ENCODE peak calls at places on chromosomes 7 and 10, in five cellular contexts. One of them, this sample, is unnamed.

GRCh38 chr7:18337023-18337422 is 158.5 kb upstream of the HDAC9 start:
- DNase-seq in tibial nerve: no peak
- DNase-seq in neural progenitor cell: no peak
- DNase-seq in prostate gland: no peak
- DNase-seq in body of pancreas: no peak
- DNase-seq in this sample: no peak

GRCh38 chr7:37942934-37943610 is 22.6 kb downstream of the EPDR1 start:
- DNase-seq in prostate gland: no peak
- DNase-seq in body of pancreas: peak; percentile 93
- DNase-seq in tibial nerve: peak; percentile 55
- DNase-seq in neural progenitor cell: peak; percentile 54
- DNase-seq in this sample: peak; percentile 21

GRCh38 chr10:101672536-101672935 is 22.4 kb downstream of the FBXW4 start:
- DNase-seq in prostate gland: no peak
- DNase-seq in tibial nerve: no peak
- DNase-seq in neural progenitor cell: no peak
- DNase-seq in body of pancreas: no peak
- DNase-seq in this sample: no peak

GRCh38 chr7:111560773-111561658 is 1.3 kb downstream of the IMMP2L start:
- DNase-seq in neural progenitor cell: peak; percentile 10
- DNase-seq in body of pancreas: no peak
- DNase-seq in tibial nerve: peak; percentile 34
- DNase-seq in prostate gland: no peak
- DNase-seq in this sample: no peak

GRCh38 chr10:95333997-95334792 is 43.4 kb upstream of the PDLIM1 start:
- DNase-seq in body of pancreas: no peak
- DNase-seq in prostate gland: peak; percentile 28
- DNase-seq in tibial nerve: peak; percentile 46
- DNase-seq in neural progenitor cell: no peak
- DNase-seq in this sample: no peak

GRCh38 chr10:74541375-74541774 is 285.0 kb upstream of the KAT6B start:
- DNase-seq in body of pancreas: no peak
- DNase-seq in neural progenitor cell: no peak
- DNase-seq in prostate gland: no peak
- DNase-seq in tibial nerve: no peak
- DNase-seq in this sample: no peak

GRCh38 chr10:43255644-43256431 is 11.0 kb downstream of the RASGEF1A start:
- DNase-seq in tibial nerve: no peak
- DNase-seq in body of pancreas: no peak
- DNase-seq in neural progenitor cell: peak; percentile 71
- DNase-seq in prostate gland: no peak
- DNase-seq in this sample: peak; percentile 37

GRCh38 chr10:36256905-36257304 is 614.8 kb upstream of the FZD8 start:
- DNase-seq in tibial nerve: no peak
- DNase-seq in prostate gland: no peak
- DNase-seq in body of pancreas: no peak
- DNase-seq in neural progenitor cell: no peak
- DNase-seq in this sample: no peak

GRCh38 chr10:70163448-70163847 is 6.9 kb downstream of the SAR1A start:
- DNase-seq in body of pancreas: no peak
- DNase-seq in tibial nerve: no peak
- DNase-seq in prostate gland: no peak
- DNase-seq in neural progenitor cell: no peak
- DNase-seq in this sample: no peak

GRCh38 chr10:34581871-34582532 is 233.1 kb downstream of the PARD3 start:
- DNase-seq in prostate gland: no peak
- DNase-seq in tibial nerve: no peak
- DNase-seq in body of pancreas: no peak
- DNase-seq in neural progenitor cell: no peak
- DNase-seq in this sample: no peak

GRCh38 chr10:61897671-61898434 is 3.6 kb upstream of the ARID5B start:
- DNase-seq in neural progenitor cell: peak; percentile 62
- DNase-seq in tibial nerve: peak; percentile 48
- DNase-seq in body of pancreas: peak; percentile 58
- DNase-seq in prostate gland: no peak
- DNase-seq in this sample: peak; percentile 24

GRCh38 chr10:1372212-1372611 is 316.0 kb downstream of the WDR37 start:
- DNase-seq in neural progenitor cell: no peak
- DNase-seq in tibial nerve: no peak
- DNase-seq in prostate gland: no peak
- DNase-seq in body of pancreas: no peak
- DNase-seq in this sample: no peak

GRCh38 chr10:60611291-60611747 is 167.0 kb upstream of the CDK1 start:
- DNase-seq in tibial nerve: no peak
- DNase-seq in neural progenitor cell: no peak
- DNase-seq in prostate gland: no peak
- DNase-seq in body of pancreas: no peak
- DNase-seq in this sample: peak; percentile 2

GRCh38 chr10:116237260-116237659 is 35.7 kb downstream of the GFRA1 start:
- DNase-seq in body of pancreas: no peak
- DNase-seq in prostate gland: peak; percentile 18
- DNase-seq in tibial nerve: no peak
- DNase-seq in neural progenitor cell: no peak
- DNase-seq in this sample: no peak

GRCh38 chr7:3968234-3968633 is 667.2 kb downstream of the SDK1 start:
- DNase-seq in neural progenitor cell: no peak
- DNase-seq in tibial nerve: no peak
- DNase-seq in body of pancreas: no peak
- DNase-seq in prostate gland: no peak
- DNase-seq in this sample: no peak

GRCh38 chr7:114466911-114467310 is 52.3 kb downstream of the FOXP2 start:
- DNase-seq in tibial nerve: no peak
- DNase-seq in prostate gland: no peak
- DNase-seq in body of pancreas: no peak
- DNase-seq in neural progenitor cell: no peak
- DNase-seq in this sample: no peak

GRCh38 chr7:16114633-16115032 is 306.7 kb downstream of the CRPPA start:
- DNase-seq in prostate gland: no peak
- DNase-seq in neural progenitor cell: no peak
- DNase-seq in body of pancreas: no peak
- DNase-seq in tibial nerve: no peak
- DNase-seq in this sample: no peak

GRCh38 chr7:38796636-38797501 is 112.1 kb downstream of the VPS41 start:
- DNase-seq in prostate gland: peak; percentile 43
- DNase-seq in body of pancreas: peak; percentile 70
- DNase-seq in neural progenitor cell: peak; percentile 62
- DNase-seq in tibial nerve: peak; percentile 73
- DNase-seq in this sample: peak; percentile 66

GRCh38 chr10:97932932-97933530 is 83.4 kb downstream of the GOLGA7B start:
- DNase-seq in body of pancreas: no peak
- DNase-seq in neural progenitor cell: no peak
- DNase-seq in tibial nerve: no peak
- DNase-seq in prostate gland: no peak
- DNase-seq in this sample: no peak

GRCh38 chr7:72265505-72265904 is 146.6 kb downstream of the CALN1 start:
- DNase-seq in prostate gland: no peak
- DNase-seq in neural progenitor cell: no peak
- DNase-seq in tibial nerve: no peak
- DNase-seq in body of pancreas: no peak
- DNase-seq in this sample: no peak

GRCh38 chr7:117596134-117596533 is 116.3 kb downstream of the CFTR start:
- DNase-seq in tibial nerve: no peak
- DNase-seq in prostate gland: no peak
- DNase-seq in body of pancreas: no peak
- DNase-seq in neural progenitor cell: no peak
- DNase-seq in this sample: no peak

GRCh38 chr10:13633689-13634088 is 46.9 kb downstream of the PRPF18 start:
- DNase-seq in body of pancreas: no peak
- DNase-seq in tibial nerve: peak; percentile 70
- DNase-seq in prostate gland: no peak
- DNase-seq in neural progenitor cell: peak; percentile 55
- DNase-seq in this sample: no peak

GRCh38 chr7:116547347-116547746 is 22.5 kb downstream of the CAV1 start:
- DNase-seq in tibial nerve: no peak
- DNase-seq in neural progenitor cell: no peak
- DNase-seq in prostate gland: no peak
- DNase-seq in body of pancreas: no peak
- DNase-seq in this sample: no peak

GRCh38 chr10:51422311-51423120 is 276.9 kb downstream of the CSTF2T start:
- DNase-seq in neural progenitor cell: peak; percentile 66
- DNase-seq in tibial nerve: peak; percentile 84
- DNase-seq in body of pancreas: peak; percentile 72
- DNase-seq in prostate gland: peak; percentile 33
- DNase-seq in this sample: peak; percentile 54

GRCh38 chr10:112872728-112873127 is 77.3 kb upstream of the TCF7L2 start:
- DNase-seq in body of pancreas: no peak
- DNase-seq in neural progenitor cell: no peak
- DNase-seq in tibial nerve: no peak
- DNase-seq in prostate gland: no peak
- DNase-seq in this sample: no peak
- TF ChIP-seq CTCF in body of pancreas: no peak
- TF ChIP-seq CTCF in neural progenitor cell: peak; percentile 28
- TF ChIP-seq CTCF in tibial nerve: no peak
- TF ChIP-seq CTCF in prostate gland: no peak
- TF ChIP-seq CTCF in this sample: no peak

GRCh38 chr7:10216462-10216861 is 757.2 kb upstream of the PHF14 start:
- DNase-seq in prostate gland: no peak
- DNase-seq in tibial nerve: no peak
- DNase-seq in neural progenitor cell: no peak
- DNase-seq in body of pancreas: no peak
- DNase-seq in this sample: no peak

GRCh38 chr7:10212664-10213063 is 761.0 kb upstream of the PHF14 start:
- DNase-seq in body of pancreas: no peak
- DNase-seq in neural progenitor cell: no peak
- DNase-seq in tibial nerve: no peak
- DNase-seq in prostate gland: no peak
- DNase-seq in this sample: no peak

GRCh38 chr7:10210000-10210399 is 763.7 kb upstream of the PHF14 start:
- DNase-seq in tibial nerve: no peak
- DNase-seq in neural progenitor cell: no peak
- DNase-seq in body of pancreas: no peak
- DNase-seq in prostate gland: no peak
- DNase-seq in this sample: no peak

DNA sequence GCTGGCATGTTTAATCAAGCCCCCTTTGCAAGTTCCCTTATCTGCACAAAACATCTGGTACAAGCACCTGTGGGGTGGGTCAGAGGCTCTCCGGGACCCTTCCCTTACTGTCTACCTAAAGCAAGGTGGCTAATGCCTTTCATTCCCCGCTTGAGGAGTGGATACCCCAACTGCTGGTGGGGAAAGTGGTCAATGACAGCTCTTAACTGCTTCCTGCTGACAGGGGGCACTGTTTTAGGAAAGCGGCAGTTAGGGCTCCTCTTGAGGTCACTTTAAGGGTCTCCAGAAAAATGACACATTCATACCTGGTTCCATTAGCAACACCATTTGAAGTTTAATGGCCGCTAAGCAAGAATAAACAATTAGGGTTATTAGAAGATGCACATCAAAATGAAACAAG is 761.8 kb upstream of the PHF14 start:
- DNase-seq in neural progenitor cell: no peak
- DNase-seq in tibial nerve: no peak
- DNase-seq in prostate gland: no peak
- DNase-seq in body of pancreas: no peak
- DNase-seq in this sample: no peak
- TF ChIP-seq CTCF in neural progenitor cell: no peak
- TF ChIP-seq CTCF in tibial nerve: no peak
- TF ChIP-seq CTCF in prostate gland: no peak
- TF ChIP-seq CTCF in body of pancreas: no peak
- TF ChIP-seq CTCF in this sample: no peak

GRCh38 chr7:108809356-108809755 is 239.7 kb downstream of the DNAJB9 start:
- DNase-seq in neural progenitor cell: no peak
- DNase-seq in body of pancreas: no peak
- DNase-seq in tibial nerve: no peak
- DNase-seq in prostate gland: no peak
- DNase-seq in this sample: no peak

GRCh38 chr7:108802639-108803038 is 233.0 kb downstream of the DNAJB9 start:
- DNase-seq in neural progenitor cell: no peak
- DNase-seq in tibial nerve: no peak
- DNase-seq in body of pancreas: no peak
- DNase-seq in prostate gland: no peak
- DNase-seq in this sample: no peak

GRCh38 chr7:108808556-108808955 is 238.9 kb downstream of the DNAJB9 start:
- DNase-seq in prostate gland: no peak
- DNase-seq in body of pancreas: no peak
- DNase-seq in neural progenitor cell: no peak
- DNase-seq in tibial nerve: no peak
- DNase-seq in this sample: no peak

DNA sequence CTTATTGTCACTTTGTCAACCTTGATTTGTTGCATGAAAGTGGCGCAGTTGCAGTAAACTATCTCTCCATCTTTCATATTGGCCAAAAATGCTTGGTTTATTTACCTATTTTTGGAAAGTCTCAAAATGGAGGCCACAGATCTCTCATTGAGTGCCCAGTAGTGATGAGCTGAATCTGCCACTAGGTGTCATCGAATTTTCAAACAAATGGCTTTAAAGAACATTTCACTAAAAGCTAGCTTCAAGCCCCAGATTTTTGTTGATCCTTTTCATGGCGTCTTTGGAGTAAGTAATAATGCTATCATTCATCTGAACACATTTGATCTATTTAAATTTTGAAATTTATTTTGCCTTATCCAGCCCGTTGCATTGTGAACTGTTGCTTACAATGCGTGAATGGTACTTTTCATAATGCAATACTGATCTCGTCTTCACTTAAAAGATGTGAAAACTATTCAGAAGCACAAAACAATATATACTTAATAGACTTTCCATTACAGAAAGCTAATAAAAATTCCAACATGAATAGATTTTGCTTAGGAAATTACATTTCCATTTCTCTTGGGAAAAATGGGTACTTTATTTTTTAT is 236.2 kb downstream of the DNAJB9 start:
- DNase-seq in body of pancreas: no peak
- DNase-seq in tibial nerve: no peak
- DNase-seq in neural progenitor cell: peak; percentile 55
- DNase-seq in prostate gland: no peak
- DNase-seq in this sample: no peak
- TF ChIP-seq CTCF in body of pancreas: peak; percentile 41
- TF ChIP-seq CTCF in tibial nerve: no peak
- TF ChIP-seq CTCF in neural progenitor cell: peak; percentile 77
- TF ChIP-seq CTCF in prostate gland: no peak
- TF ChIP-seq CTCF in this sample: peak; percentile 59

DNA sequence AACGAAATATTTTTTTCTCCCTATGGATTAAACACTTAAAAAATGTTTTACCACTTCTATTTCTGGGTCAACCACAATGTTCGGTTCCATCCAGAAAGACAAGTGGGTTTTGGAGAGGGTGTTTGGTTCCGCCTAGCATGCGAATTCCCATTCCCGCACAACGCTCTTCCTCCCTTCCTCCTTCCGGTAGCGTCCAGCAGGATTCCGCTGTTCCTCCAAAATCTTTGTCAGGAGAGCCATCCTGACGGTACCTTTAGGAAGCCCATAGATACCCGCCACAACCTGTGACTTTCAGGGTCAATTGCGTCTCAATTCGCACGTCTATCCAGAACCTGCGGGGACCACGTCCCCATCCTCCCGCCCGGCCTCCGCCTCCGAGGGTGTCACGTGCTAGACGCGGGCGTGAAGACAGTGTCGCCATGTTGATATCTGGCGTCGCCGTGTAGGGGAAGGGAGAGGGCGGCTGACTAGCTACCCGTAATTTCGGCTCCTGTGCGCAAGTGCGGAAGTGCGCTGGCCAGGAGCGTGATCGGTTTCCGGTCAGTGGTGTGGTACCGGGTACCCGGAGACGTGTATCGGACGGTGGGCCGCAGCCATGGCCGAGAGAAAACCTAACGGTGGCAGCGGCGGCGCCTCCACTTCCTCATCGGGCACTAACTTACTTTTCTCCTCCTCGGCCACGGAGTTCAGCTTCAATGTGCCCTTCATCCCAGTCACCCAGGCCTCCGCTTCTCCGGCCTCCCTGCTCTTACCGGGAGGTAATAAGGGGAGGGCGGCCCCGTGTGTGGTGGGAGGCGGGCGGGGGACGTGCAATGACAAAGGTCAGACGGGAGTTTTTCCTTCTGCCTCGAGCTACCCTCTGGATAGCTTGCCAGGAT is at the start of gene SEC23IP:
- DNase-seq in prostate gland: peak; percentile 96
- DNase-seq in neural progenitor cell: peak; percentile 96
- DNase-seq in body of pancreas: peak; percentile 95
- DNase-seq in tibial nerve: peak; percentile 95
- DNase-seq in this sample: peak; percentile 90
- TF ChIP-seq CTCF in prostate gland: no peak
- TF ChIP-seq CTCF in neural progenitor cell: no peak
- TF ChIP-seq CTCF in body of pancreas: peak; percentile 29
- TF ChIP-seq CTCF in tibial nerve: peak; percentile 58
- TF ChIP-seq CTCF in this sample: no peak

This sample was measured in nephron progenitor cell.